ENCODE peak calls at places on chromosome X, in five cellular contexts. L is kidney tubule cell, C is cardiac muscle cell, Y is right cardiac atrium, X is AG20443. K is an unnamed sample.

GRCh38 chrX:30521440-30522182 is 56.0 kb downstream of the TASL start:
- DNase-seq in X (peak), Y (no peak), C (peak), L (peak), K (no peak)

GRCh38 chrX:105745863-105746262 is 76.5 kb upstream of the NRK start:
- DNase-seq in Y (no peak), L (peak), X (no peak), C (no peak), K (no peak)

GRCh38 chrX:9614016-9614415 is 149.2 kb downstream of the TBL1X start:
- DNase-seq in L (peak), Y (no peak), X (peak), C (peak), K (no peak)

GRCh38 chrX:50813843-50814661 is at the start of gene SHROOM4:
- DNase-seq in Y (peak), L (peak), C (peak), X (peak), K (no peak)

GRCh38 chrX:97016106-97016505 is 132.4 kb downstream of the RPA4 start:
- DNase-seq in L (no peak), Y (no peak), X (no peak), C (no peak), K (no peak)

GRCh38 chrX:3820170-3820569 is 106.7 kb upstream of the PRKX start:
- DNase-seq in X (no peak), Y (no peak), C (peak), L (peak), K (no peak)

GRCh38 chrX:32084757-32085156 is 1012.9 kb upstream of the FTHL17 start:
- DNase-seq in L (no peak), Y (no peak), C (no peak), X (no peak), K (no peak)

GRCh38 chrX:100864967-100865366 is 9.2 kb downstream of the NOX1 start:
- DNase-seq in X (peak), C (peak), Y (no peak), L (peak), K (no peak)

GRCh38 chrX:48917139-48917980 is 1.5 kb downstream of the PIM2 start:
- DNase-seq in C (peak), L (peak), Y (peak), X (peak), K (peak)

GRCh38 chrX:8430444-8430843 is 34.2 kb upstream of the VCX3B start:
- DNase-seq in L (no peak), C (no peak), Y (no peak), X (no peak), K (no peak)

GRCh38 chrX:70878925-70879324 is 29.6 kb downstream of the TEX11 start:
- DNase-seq in Y (no peak), X (no peak), C (no peak), L (no peak), K (peak)

GRCh38 chrX:107700317-107700774 is 72.0 kb downstream of the PRPS1 start:
- DNase-seq in Y (peak), C (peak), X (peak), L (peak), K (peak)

GRCh38 chrX:141439651-141440050 is 144.9 kb downstream of the SPANXA1 start:
- DNase-seq in X (no peak), C (peak), Y (no peak), L (no peak), K (no peak)

GRCh38 chrX:153052534-153052933 is 3.7 kb upstream of the PNMA3 start:
- DNase-seq in Y (no peak), X (no peak), L (no peak), C (no peak), K (no peak)

GRCh38 chrX:1336331-1337143 is at the start of gene IL3RA:
- DNase-seq in C (peak), L (no peak), X (peak), Y (peak), K (no peak)

GRCh38 chrX:116863029-116863428 is 400.3 kb upstream of the CT83 start:
- DNase-seq in X (no peak), L (no peak), Y (no peak), C (no peak), K (no peak)

GRCh38 chrX:154799554-154800348 is 5.5 kb downstream of the MPP1 start:
- DNase-seq in X (no peak), L (no peak), C (peak), Y (peak), K (no peak)

GRCh38 chrX:95505721-95506120 is 1178.9 kb upstream of the DIAPH2 start:
- DNase-seq in Y (no peak), X (no peak), C (no peak), L (no peak), K (no peak)

GRCh38 chrX:48468247-48468671 is 1.8 kb downstream of the SLC38A5 start:
- DNase-seq in X (peak), C (no peak), Y (no peak), L (no peak), K (no peak)

GRCh38 chrX:153565996-153566580 is 32.9 kb downstream of the CCNQ start:
- DNase-seq in X (no peak), C (no peak), Y (peak), L (no peak), K (no peak)

GRCh38 chrX:50609796-50610195 is 139.2 kb upstream of the DGKK start:
- DNase-seq in C (no peak), Y (no peak), L (peak), X (peak), K (no peak)

GRCh38 chrX:139204903-139205667 is 325.5 kb upstream of the F9 start:
- DNase-seq in Y (peak), L (peak), C (no peak), X (peak), K (no peak)

GRCh38 chrX:100829730-100830129 is 9.5 kb downstream of the CSTF2 start:
- DNase-seq in L (peak), X (no peak), C (peak), Y (no peak), K (peak)

GRCh38 chrX:24425806-24426205 is 39.3 kb upstream of the PDK3 start:
- DNase-seq in C (no peak), Y (no peak), L (no peak), X (no peak), K (no peak)

GRCh38 chrX:40368611-40369061 is 212.1 kb upstream of the ATP6AP2 start:
- DNase-seq in C (no peak), X (no peak), L (no peak), Y (no peak), K (no peak)

GRCh38 chrX:67893931-67894330 is 350.1 kb downstream of the AR start:
- DNase-seq in L (no peak), X (no peak), C (no peak), Y (no peak), K (no peak)

GRCh38 chrX:153869473-153870287 is 16.3 kb downstream of the L1CAM start:
- DNase-seq in C (no peak), X (no peak), L (no peak), Y (no peak), K (no peak)

GRCh38 chrX:56882581-56882980 is 112.8 kb downstream of the SPIN3 start:
- DNase-seq in X (no peak), Y (no peak), L (no peak), C (no peak), K (no peak)

GRCh38 chrX:124256209-124256608 is 76.3 kb upstream of the TEX13D start:
- DNase-seq in C (peak), Y (no peak), L (no peak), X (peak), K (no peak)

GRCh38 chrX:115067812-115068211 is 50.4 kb upstream of the IL13RA2 start:
- DNase-seq in C (peak), L (no peak), X (no peak), Y (no peak), K (no peak)

GRCh38 chrX:38305971-38306370 is 21.3 kb downstream of the RPGR start:
- DNase-seq in L (no peak), Y (no peak), X (no peak), C (peak), K (no peak)

GRCh38 chrX:118251251-118251650 is 94.7 kb upstream of the WDR44 start:
- DNase-seq in Y (no peak), C (peak), X (peak), L (peak), K (no peak)

GRCh38 chrX:139106111-139106510 is 394.6 kb upstream of the FGF13 start:
- DNase-seq in X (peak), Y (no peak), L (peak), C (no peak), K (no peak)

K was measured in CD4-positive, alpha-beta memory T cell.